ENCODE peak calls at places on chromosome 12, in four cellular contexts. One of them, this sample, is unnamed.
A peak's percentile ranks its signal among the peaks of the same experiment; 100 is the strongest.

GRCh38 chr12:54133663-54134375 is 55.0 kb downstream of the SMUG1 start:
- DNase-seq in cardiac muscle cell: no peak
- DNase-seq in aorta: no peak
- DNase-seq in stimulated activated naive CD4-positive, alpha-beta T cell treated with Interleukin-2 at 50 U/mL for 16 hours: no peak
- DNase-seq in this sample: no peak

GRCh38 chr12:32249701-32250270 is 143.1 kb downstream of the BICD1 start:
- DNase-seq in cardiac muscle cell: no peak
- DNase-seq in aorta: no peak
- DNase-seq in stimulated activated naive CD4-positive, alpha-beta T cell treated with Interleukin-2 at 50 U/mL for 16 hours: no peak
- DNase-seq in this sample: no peak

GRCh38 chr12:63930971-63931370 is 86.5 kb downstream of the SRGAP1 start:
- DNase-seq in cardiac muscle cell: no peak
- DNase-seq in aorta: no peak
- DNase-seq in stimulated activated naive CD4-positive, alpha-beta T cell treated with Interleukin-2 at 50 U/mL for 16 hours: no peak
- DNase-seq in this sample: no peak

GRCh38 chr12:50102186-50102585 is 1.6 kb upstream of the GPD1 start:
- DNase-seq in cardiac muscle cell: no peak
- DNase-seq in aorta: no peak
- DNase-seq in stimulated activated naive CD4-positive, alpha-beta T cell treated with Interleukin-2 at 50 U/mL for 16 hours: no peak
- DNase-seq in this sample: no peak

GRCh38 chr12:94145231-94145979 is 3.0 kb upstream of the PLXNC1 start:
- DNase-seq in cardiac muscle cell: peak; percentile 28
- DNase-seq in aorta: no peak
- DNase-seq in stimulated activated naive CD4-positive, alpha-beta T cell treated with Interleukin-2 at 50 U/mL for 16 hours: no peak
- DNase-seq in this sample: no peak

GRCh38 chr12:46874642-46875041 is 48.8 kb upstream of the SLC38A4 start:
- DNase-seq in cardiac muscle cell: no peak
- DNase-seq in aorta: no peak
- DNase-seq in stimulated activated naive CD4-positive, alpha-beta T cell treated with Interleukin-2 at 50 U/mL for 16 hours: no peak
- DNase-seq in this sample: no peak

GRCh38 chr12:91542048-91542447 is 359.4 kb upstream of the DCN start:
- DNase-seq in cardiac muscle cell: no peak
- DNase-seq in aorta: no peak
- DNase-seq in stimulated activated naive CD4-positive, alpha-beta T cell treated with Interleukin-2 at 50 U/mL for 16 hours: no peak
- DNase-seq in this sample: no peak

GRCh38 chr12:45713108-45713507 is 16.4 kb upstream of the ARID2 start:
- DNase-seq in cardiac muscle cell: no peak
- DNase-seq in aorta: no peak
- DNase-seq in stimulated activated naive CD4-positive, alpha-beta T cell treated with Interleukin-2 at 50 U/mL for 16 hours: no peak
- DNase-seq in this sample: no peak

GRCh38 chr12:116455540-116456306 is 103.5 kb upstream of the MAP1LC3B2 start:
- DNase-seq in cardiac muscle cell: no peak
- DNase-seq in aorta: peak; percentile 89
- DNase-seq in stimulated activated naive CD4-positive, alpha-beta T cell treated with Interleukin-2 at 50 U/mL for 16 hours: no peak
- DNase-seq in this sample: peak; percentile 92

GRCh38 chr12:29691146-29691854 is 92.4 kb downstream of the TMTC1 start:
- DNase-seq in cardiac muscle cell: no peak
- DNase-seq in aorta: no peak
- DNase-seq in stimulated activated naive CD4-positive, alpha-beta T cell treated with Interleukin-2 at 50 U/mL for 16 hours: no peak
- DNase-seq in this sample: no peak

GRCh38 chr12:81992461-81992860 is 233.3 kb upstream of the PPFIA2 start:
- DNase-seq in cardiac muscle cell: peak; percentile 48
- DNase-seq in aorta: no peak
- DNase-seq in stimulated activated naive CD4-positive, alpha-beta T cell treated with Interleukin-2 at 50 U/mL for 16 hours: no peak
- DNase-seq in this sample: no peak

GRCh38 chr12:13000935-13001724 is 1.1 kb upstream of the HEBP1 start:
- DNase-seq in cardiac muscle cell: peak; percentile 70
- DNase-seq in aorta: peak; percentile 77
- DNase-seq in stimulated activated naive CD4-positive, alpha-beta T cell treated with Interleukin-2 at 50 U/mL for 16 hours: peak; percentile 43
- DNase-seq in this sample: peak; percentile 78

GRCh38 chr12:6934110-6934509 is 6.4 kb downstream of the ATN1 start:
- DNase-seq in cardiac muscle cell: no peak
- DNase-seq in aorta: no peak
- DNase-seq in stimulated activated naive CD4-positive, alpha-beta T cell treated with Interleukin-2 at 50 U/mL for 16 hours: no peak
- DNase-seq in this sample: no peak

GRCh38 chr12:56237552-56237951 is 7.7 kb downstream of the SLC39A5 start:
- DNase-seq in cardiac muscle cell: no peak
- DNase-seq in aorta: no peak
- DNase-seq in stimulated activated naive CD4-positive, alpha-beta T cell treated with Interleukin-2 at 50 U/mL for 16 hours: no peak
- DNase-seq in this sample: no peak

GRCh38 chr12:16604853-16605252 is 1.1 kb downstream of the LMO3 start:
- DNase-seq in cardiac muscle cell: peak; percentile 7
- DNase-seq in aorta: no peak
- DNase-seq in stimulated activated naive CD4-positive, alpha-beta T cell treated with Interleukin-2 at 50 U/mL for 16 hours: no peak
- DNase-seq in this sample: no peak

GRCh38 chr12:26014085-26014484 is 55.6 kb downstream of the RASSF8 start:
- DNase-seq in cardiac muscle cell: no peak
- DNase-seq in aorta: no peak
- DNase-seq in stimulated activated naive CD4-positive, alpha-beta T cell treated with Interleukin-2 at 50 U/mL for 16 hours: no peak
- DNase-seq in this sample: no peak

GRCh38 chr12:84305144-84305543 is 607.5 kb downstream of the SLC6A15 start:
- DNase-seq in cardiac muscle cell: no peak
- DNase-seq in aorta: no peak
- DNase-seq in stimulated activated naive CD4-positive, alpha-beta T cell treated with Interleukin-2 at 50 U/mL for 16 hours: no peak
- DNase-seq in this sample: no peak

GRCh38 chr12:125005652-125006051 is 12.2 kb downstream of the BRI3BP start:
- DNase-seq in cardiac muscle cell: no peak
- DNase-seq in aorta: no peak
- DNase-seq in stimulated activated naive CD4-positive, alpha-beta T cell treated with Interleukin-2 at 50 U/mL for 16 hours: no peak
- DNase-seq in this sample: no peak

GRCh38 chr12:46872135-46872534 is 46.3 kb upstream of the SLC38A4 start:
- DNase-seq in cardiac muscle cell: no peak
- DNase-seq in aorta: no peak
- DNase-seq in stimulated activated naive CD4-positive, alpha-beta T cell treated with Interleukin-2 at 50 U/mL for 16 hours: no peak
- DNase-seq in this sample: no peak

GRCh38 chr12:125068391-125068790 is 3.2 kb downstream of the AACS start:
- DNase-seq in cardiac muscle cell: no peak
- DNase-seq in aorta: no peak
- DNase-seq in stimulated activated naive CD4-positive, alpha-beta T cell treated with Interleukin-2 at 50 U/mL for 16 hours: no peak
- DNase-seq in this sample: no peak

GRCh38 chr12:127980585-127980984 is 286.4 kb upstream of the TMEM132C start:
- DNase-seq in cardiac muscle cell: no peak
- DNase-seq in aorta: no peak
- DNase-seq in stimulated activated naive CD4-positive, alpha-beta T cell treated with Interleukin-2 at 50 U/mL for 16 hours: no peak
- DNase-seq in this sample: no peak

GRCh38 chr12:40015360-40015759 is 90.5 kb downstream of the SLC2A13 start:
- DNase-seq in cardiac muscle cell: no peak
- DNase-seq in aorta: no peak
- DNase-seq in stimulated activated naive CD4-positive, alpha-beta T cell treated with Interleukin-2 at 50 U/mL for 16 hours: no peak
- DNase-seq in this sample: no peak

GRCh38 chr12:69055280-69055679 is 122.3 kb upstream of the CPM start:
- DNase-seq in cardiac muscle cell: no peak
- DNase-seq in aorta: no peak
- DNase-seq in stimulated activated naive CD4-positive, alpha-beta T cell treated with Interleukin-2 at 50 U/mL for 16 hours: no peak
- DNase-seq in this sample: no peak

GRCh38 chr12:18430425-18431048 is 169.2 kb downstream of the PIK3C2G start:
- DNase-seq in cardiac muscle cell: peak; percentile 72
- DNase-seq in aorta: no peak
- DNase-seq in stimulated activated naive CD4-positive, alpha-beta T cell treated with Interleukin-2 at 50 U/mL for 16 hours: no peak
- DNase-seq in this sample: no peak

GRCh38 chr12:19227880-19228210 is 98.3 kb downstream of the PLEKHA5 start:
- DNase-seq in cardiac muscle cell: no peak
- DNase-seq in aorta: no peak
- DNase-seq in stimulated activated naive CD4-positive, alpha-beta T cell treated with Interleukin-2 at 50 U/mL for 16 hours: no peak
- DNase-seq in this sample: no peak